ENCODE peak calls at places on chromosomes 5 and 9, in six cellular contexts. W is sigmoid colon, G is heart right ventricle, D is omental fat pad, Z is glutamatergic neuron, S is heart left ventricle. Q is an unnamed sample.

GRCh38 chr5:75054110-75054930 is 2.0 kb upstream of the GCNT4 start:
- DNase-seq in W (peak; percentile 74), S (peak; percentile 23), G (no peak), D (no peak), Z (peak; percentile 51), Q (peak; percentile 30)

GRCh38 chr5:165631235-165631634 is 2125.8 kb downstream of the MAT2B start:
- DNase-seq in D (no peak), G (no peak), W (no peak), Z (no peak), S (no peak), Q (no peak)

GRCh38 chr5:126808619-126809018 is 31.7 kb downstream of the LMNB1 start:
- DNase-seq in W (no peak), D (no peak), Z (no peak), S (no peak), G (no peak), Q (no peak)

GRCh38 chr5:115419794-115420585 is 123.5 kb upstream of the CCDC112 start:
- DNase-seq in G (no peak), W (no peak), S (no peak), Z (no peak), D (no peak), Q (no peak)

GRCh38 chr5:31962321-31962720 is 211.8 kb downstream of the GOLPH3 start:
- DNase-seq in G (peak; percentile 54), S (peak; percentile 45), Z (no peak), W (no peak), D (no peak), Q (no peak)

GRCh38 chr5:179806250-179807045 is at the start of gene MGAT4B:
- DNase-seq in Z (peak; percentile 75), D (no peak), S (peak; percentile 86), G (peak; percentile 68), W (peak; percentile 86), Q (no peak)

GRCh38 chr9:114902773-114903589 is 27.4 kb downstream of the TNFSF8 start:
- DNase-seq in Z (no peak), G (no peak), W (no peak), S (no peak), D (no peak), Q (no peak)

GRCh38 chr9:38227061-38227540 is 158.1 kb upstream of the SHB start:
- DNase-seq in Z (peak; percentile 85), D (peak; percentile 27), S (peak; percentile 36), G (peak; percentile 26), W (no peak), Q (no peak)

GRCh38 chr5:32964246-32964645 is 253.1 kb downstream of the NPR3 start:
- DNase-seq in Z (no peak), G (no peak), W (no peak), S (no peak), D (no peak), Q (no peak)

GRCh38 chr9:136243631-136244030 is 2.0 kb downstream of the QSOX2 start:
- DNase-seq in G (no peak), S (no peak), W (no peak), D (no peak), Z (no peak), Q (no peak)

GRCh38 chr9:17191095-17191494 is 56.3 kb downstream of the CNTLN start:
- DNase-seq in D (no peak), S (no peak), Z (no peak), G (no peak), W (no peak), Q (no peak)

GRCh38 chr5:111211341-111211740 is 12.8 kb upstream of the CAMK4 start:
- DNase-seq in D (no peak), G (no peak), S (no peak), Z (no peak), W (no peak), Q (no peak)
- TF ChIP-seq CTCF in D (no peak), G (no peak), S (no peak), Z (no peak), W (no peak), Q (no peak)

DNA sequence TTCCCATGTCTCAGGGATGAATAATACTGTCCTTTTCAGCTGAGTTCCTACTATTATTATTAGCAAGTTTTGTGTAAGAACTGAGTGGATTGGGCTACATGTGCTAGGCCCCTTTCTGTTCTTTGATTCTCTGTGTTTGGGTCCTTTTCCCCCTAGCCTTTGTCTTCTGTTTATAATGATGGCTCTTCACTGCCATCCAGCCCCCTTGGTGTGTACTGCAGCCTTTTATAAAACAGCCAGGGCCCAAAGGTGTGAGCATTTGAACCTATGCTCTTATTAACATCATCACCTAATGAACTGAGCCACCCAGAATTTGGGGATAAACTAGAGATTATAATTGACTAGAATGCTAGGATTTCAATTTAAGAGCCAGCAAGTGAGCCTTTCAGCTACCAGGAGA is 52.6 kb downstream of the PLAC8L1 start:
- DNase-seq in G (no peak), S (no peak), W (no peak), D (no peak), Z (no peak), Q (no peak)
- TF ChIP-seq CTCF in G (peak; percentile 24), S (no peak), W (no peak), D (no peak), Z (no peak), Q (no peak)

DNA sequence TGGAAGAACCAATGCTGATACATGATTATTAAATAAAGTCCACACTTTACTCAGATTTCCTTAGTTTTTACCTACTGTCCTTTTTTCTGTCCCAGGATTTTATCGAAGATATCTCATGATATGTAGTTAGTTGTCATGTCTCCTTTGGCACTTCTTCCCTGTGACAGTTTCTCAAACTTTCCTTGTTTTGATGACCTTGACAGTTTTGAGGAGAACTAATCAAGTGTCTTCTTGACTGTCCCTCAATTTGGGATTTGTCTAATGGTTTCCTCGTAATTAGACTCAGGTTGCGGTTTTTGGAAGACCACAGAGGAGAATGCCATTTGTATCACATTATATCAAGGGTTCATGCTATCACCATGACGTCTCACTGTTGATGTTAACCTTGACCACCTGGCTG is 483.1 kb upstream of the ZNF608 start:
- DNase-seq in Z (no peak), S (no peak), D (no peak), G (no peak), W (no peak), Q (no peak)
- TF ChIP-seq CTCF in Z (no peak), S (no peak), D (no peak), G (no peak), W (no peak), Q (no peak)

GRCh38 chr9:88874391-88874790 is 116.9 kb upstream of the S1PR3 start:
- DNase-seq in G (no peak), W (no peak), S (no peak), D (no peak), Z (no peak), Q (no peak)
- TF ChIP-seq CTCF in G (peak; percentile 43), W (no peak), S (no peak), D (no peak), Z (no peak), Q (no peak)

DNA sequence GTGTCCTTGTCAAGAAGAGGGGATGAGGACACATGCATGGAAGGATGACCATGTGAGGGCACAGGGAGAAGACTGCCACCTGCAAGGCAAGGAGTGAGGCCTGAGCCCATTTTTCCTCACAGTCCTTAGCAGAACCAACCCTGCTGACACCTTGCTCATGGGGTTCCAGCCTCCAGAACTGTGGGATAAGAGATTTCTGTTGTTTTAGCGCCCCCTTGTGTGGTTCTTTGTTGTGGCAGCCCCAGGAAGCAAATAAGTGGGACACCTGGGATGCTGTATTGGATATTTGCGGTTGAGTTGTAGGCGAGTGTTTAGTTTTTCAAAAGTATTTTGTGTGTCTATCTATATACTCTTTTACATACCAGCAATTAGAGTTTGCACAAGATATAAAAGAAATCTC is 206.4 kb downstream of the NXNL2 start:
- DNase-seq in S (no peak), Z (no peak), D (no peak), G (no peak), W (no peak), Q (no peak)
- TF ChIP-seq CTCF in S (peak; percentile 14), Z (peak; percentile 35), D (no peak), G (no peak), W (no peak), Q (no peak)

GRCh38 chr5:56179442-56179841 is 53.7 kb downstream of the ANKRD55 start:
- DNase-seq in D (no peak), G (no peak), Z (no peak), W (no peak), S (no peak), Q (no peak)

GRCh38 chr5:56176155-56176798 is 56.9 kb downstream of the ANKRD55 start:
- DNase-seq in D (no peak), S (peak; percentile 46), W (peak; percentile 82), G (peak; percentile 41), Z (no peak), Q (peak; percentile 88)

GRCh38 chr5:56177134-56177533 is 56.0 kb downstream of the ANKRD55 start:
- DNase-seq in G (no peak), W (no peak), D (no peak), Z (no peak), S (no peak), Q (no peak)

GRCh38 chr5:56175465-56175864 is 57.7 kb downstream of the ANKRD55 start:
- DNase-seq in Z (no peak), G (peak; percentile 46), W (peak; percentile 85), D (no peak), S (peak; percentile 38), Q (no peak)

GRCh38 chr5:56178823-56179222 is 54.3 kb downstream of the ANKRD55 start:
- DNase-seq in G (no peak), Z (no peak), D (no peak), W (no peak), S (no peak), Q (no peak)
- TF ChIP-seq CTCF in G (no peak), Z (no peak), D (no peak), W (no peak), S (no peak), Q (no peak)